ENCODE peak calls at places on chromosomes 1 and 21, in five cellular contexts. One of them, this sample, is unnamed.

GRCh38 chr1:21666572-21667320 is 2.4 kb downstream of the RAP1GAP start:
- DNase-seq in epithelial cell of prostate: no peak
- DNase-seq in EL: no peak
- DNase-seq in dermis blood vessel endothelial cell: no peak
- DNase-seq in stimulated activated CD8-positive, alpha-beta memory T cell treated with anti-CD3 and anti-CD28 coated beads, Interleukin-15, amount 100 ng/mL, for 4 hours: no peak
- DNase-seq in this sample: no peak

GRCh38 chr1:201732351-201732750 is 96.6 kb upstream of the IPO9 start:
- DNase-seq in dermis blood vessel endothelial cell: no peak
- DNase-seq in EL: peak
- DNase-seq in epithelial cell of prostate: no peak
- DNase-seq in stimulated activated CD8-positive, alpha-beta memory T cell treated with anti-CD3 and anti-CD28 coated beads, Interleukin-15, amount 100 ng/mL, for 4 hours: no peak
- DNase-seq in this sample: no peak

GRCh38 chr1:34164510-34165381 is at the start of gene CSMD2:
- DNase-seq in dermis blood vessel endothelial cell: peak
- DNase-seq in stimulated activated CD8-positive, alpha-beta memory T cell treated with anti-CD3 and anti-CD28 coated beads, Interleukin-15, amount 100 ng/mL, for 4 hours: no peak
- DNase-seq in epithelial cell of prostate: no peak
- DNase-seq in EL: peak
- DNase-seq in this sample: no peak

GRCh38 chr1:18653375-18653774 is 22.7 kb downstream of the PAX7 start:
- DNase-seq in dermis blood vessel endothelial cell: no peak
- DNase-seq in EL: no peak
- DNase-seq in epithelial cell of prostate: no peak
- DNase-seq in stimulated activated CD8-positive, alpha-beta memory T cell treated with anti-CD3 and anti-CD28 coated beads, Interleukin-15, amount 100 ng/mL, for 4 hours: no peak
- DNase-seq in this sample: no peak

GRCh38 chr1:28594661-28595411 is 2.8 kb downstream of the RAB42 start:
- DNase-seq in dermis blood vessel endothelial cell: peak
- DNase-seq in EL: peak
- DNase-seq in epithelial cell of prostate: peak
- DNase-seq in stimulated activated CD8-positive, alpha-beta memory T cell treated with anti-CD3 and anti-CD28 coated beads, Interleukin-15, amount 100 ng/mL, for 4 hours: no peak
- DNase-seq in this sample: no peak

GRCh38 chr1:53061859-53062714 is at the start of gene PODN:
- DNase-seq in stimulated activated CD8-positive, alpha-beta memory T cell treated with anti-CD3 and anti-CD28 coated beads, Interleukin-15, amount 100 ng/mL, for 4 hours: no peak
- DNase-seq in EL: peak
- DNase-seq in epithelial cell of prostate: no peak
- DNase-seq in dermis blood vessel endothelial cell: peak
- DNase-seq in this sample: no peak

GRCh38 chr1:183033205-183033604 is 10.0 kb downstream of the LAMC1 start:
- DNase-seq in dermis blood vessel endothelial cell: no peak
- DNase-seq in EL: no peak
- DNase-seq in stimulated activated CD8-positive, alpha-beta memory T cell treated with anti-CD3 and anti-CD28 coated beads, Interleukin-15, amount 100 ng/mL, for 4 hours: no peak
- DNase-seq in epithelial cell of prostate: no peak
- DNase-seq in this sample: no peak

GRCh38 chr1:14924012-14924452 is 229.5 kb upstream of the TMEM51 start:
- DNase-seq in epithelial cell of prostate: no peak
- DNase-seq in EL: peak
- DNase-seq in dermis blood vessel endothelial cell: peak
- DNase-seq in stimulated activated CD8-positive, alpha-beta memory T cell treated with anti-CD3 and anti-CD28 coated beads, Interleukin-15, amount 100 ng/mL, for 4 hours: no peak
- DNase-seq in this sample: no peak

GRCh38 chr1:46606255-46606965 is 2.3 kb upstream of the MKNK1 start:
- DNase-seq in dermis blood vessel endothelial cell: no peak
- DNase-seq in stimulated activated CD8-positive, alpha-beta memory T cell treated with anti-CD3 and anti-CD28 coated beads, Interleukin-15, amount 100 ng/mL, for 4 hours: no peak
- DNase-seq in EL: no peak
- DNase-seq in epithelial cell of prostate: no peak
- DNase-seq in this sample: no peak

GRCh38 chr21:31665397-31665796 is 5.9 kb downstream of the SOD1 start:
- DNase-seq in stimulated activated CD8-positive, alpha-beta memory T cell treated with anti-CD3 and anti-CD28 coated beads, Interleukin-15, amount 100 ng/mL, for 4 hours: no peak
- DNase-seq in dermis blood vessel endothelial cell: peak
- DNase-seq in EL: peak
- DNase-seq in epithelial cell of prostate: no peak
- DNase-seq in this sample: no peak

GRCh38 chr1:228105996-228106799 is 2.9 kb downstream of the MRPL55 start:
- DNase-seq in epithelial cell of prostate: no peak
- DNase-seq in dermis blood vessel endothelial cell: no peak
- DNase-seq in stimulated activated CD8-positive, alpha-beta memory T cell treated with anti-CD3 and anti-CD28 coated beads, Interleukin-15, amount 100 ng/mL, for 4 hours: no peak
- DNase-seq in EL: no peak
- DNase-seq in this sample: no peak

GRCh38 chr1:52502789-52503188 is 50.1 kb downstream of the TUT4 start:
- DNase-seq in EL: no peak
- DNase-seq in epithelial cell of prostate: no peak
- DNase-seq in dermis blood vessel endothelial cell: peak
- DNase-seq in stimulated activated CD8-positive, alpha-beta memory T cell treated with anti-CD3 and anti-CD28 coated beads, Interleukin-15, amount 100 ng/mL, for 4 hours: no peak
- DNase-seq in this sample: no peak

GRCh38 chr1:10387611-10388386 is 11.1 kb upstream of the PGD start:
- DNase-seq in epithelial cell of prostate: no peak
- DNase-seq in stimulated activated CD8-positive, alpha-beta memory T cell treated with anti-CD3 and anti-CD28 coated beads, Interleukin-15, amount 100 ng/mL, for 4 hours: no peak
- DNase-seq in EL: peak
- DNase-seq in dermis blood vessel endothelial cell: peak
- DNase-seq in this sample: peak

GRCh38 chr1:204709021-204709420 is 23.5 kb upstream of the LRRN2 start:
- DNase-seq in EL: no peak
- DNase-seq in stimulated activated CD8-positive, alpha-beta memory T cell treated with anti-CD3 and anti-CD28 coated beads, Interleukin-15, amount 100 ng/mL, for 4 hours: no peak
- DNase-seq in dermis blood vessel endothelial cell: no peak
- DNase-seq in epithelial cell of prostate: no peak
- DNase-seq in this sample: no peak

GRCh38 chr1:145720878-145721671 is 1.8 kb downstream of the CD160 start:
- DNase-seq in dermis blood vessel endothelial cell: peak
- DNase-seq in stimulated activated CD8-positive, alpha-beta memory T cell treated with anti-CD3 and anti-CD28 coated beads, Interleukin-15, amount 100 ng/mL, for 4 hours: peak
- DNase-seq in EL: peak
- DNase-seq in epithelial cell of prostate: no peak
- DNase-seq in this sample: no peak

GRCh38 chr1:175690298-175690697 is 53.1 kb downstream of the TNR start:
- DNase-seq in stimulated activated CD8-positive, alpha-beta memory T cell treated with anti-CD3 and anti-CD28 coated beads, Interleukin-15, amount 100 ng/mL, for 4 hours: no peak
- DNase-seq in EL: no peak
- DNase-seq in epithelial cell of prostate: no peak
- DNase-seq in dermis blood vessel endothelial cell: no peak
- DNase-seq in this sample: no peak

GRCh38 chr1:27097484-27097917 is 57.4 kb downstream of the SLC9A1 start:
- DNase-seq in EL: peak
- DNase-seq in dermis blood vessel endothelial cell: peak
- DNase-seq in stimulated activated CD8-positive, alpha-beta memory T cell treated with anti-CD3 and anti-CD28 coated beads, Interleukin-15, amount 100 ng/mL, for 4 hours: peak
- DNase-seq in epithelial cell of prostate: no peak
- DNase-seq in this sample: peak

GRCh38 chr1:21607549-21608529 is 61.3 kb downstream of the RAP1GAP start:
- DNase-seq in dermis blood vessel endothelial cell: peak
- DNase-seq in EL: peak
- DNase-seq in epithelial cell of prostate: no peak
- DNase-seq in stimulated activated CD8-positive, alpha-beta memory T cell treated with anti-CD3 and anti-CD28 coated beads, Interleukin-15, amount 100 ng/mL, for 4 hours: no peak
- DNase-seq in this sample: no peak

GRCh38 chr21:43575466-43575841 is 83.8 kb downstream of the HSF2BP start:
- DNase-seq in stimulated activated CD8-positive, alpha-beta memory T cell treated with anti-CD3 and anti-CD28 coated beads, Interleukin-15, amount 100 ng/mL, for 4 hours: no peak
- DNase-seq in dermis blood vessel endothelial cell: no peak
- DNase-seq in EL: no peak
- DNase-seq in epithelial cell of prostate: no peak
- DNase-seq in this sample: no peak

GRCh38 chr1:160521554-160521953 is 1.5 kb downstream of the SLAMF6 start:
- DNase-seq in stimulated activated CD8-positive, alpha-beta memory T cell treated with anti-CD3 and anti-CD28 coated beads, Interleukin-15, amount 100 ng/mL, for 4 hours: no peak
- DNase-seq in dermis blood vessel endothelial cell: no peak
- DNase-seq in EL: no peak
- DNase-seq in epithelial cell of prostate: no peak
- DNase-seq in this sample: no peak

GRCh38 chr1:206809504-206810084 is 37.3 kb upstream of the IL10 start:
- DNase-seq in epithelial cell of prostate: no peak
- DNase-seq in stimulated activated CD8-positive, alpha-beta memory T cell treated with anti-CD3 and anti-CD28 coated beads, Interleukin-15, amount 100 ng/mL, for 4 hours: no peak
- DNase-seq in EL: peak
- DNase-seq in dermis blood vessel endothelial cell: peak
- DNase-seq in this sample: no peak

GRCh38 chr1:114551400-114551799 is 30.0 kb downstream of the BCAS2 start:
- DNase-seq in stimulated activated CD8-positive, alpha-beta memory T cell treated with anti-CD3 and anti-CD28 coated beads, Interleukin-15, amount 100 ng/mL, for 4 hours: no peak
- DNase-seq in EL: no peak
- DNase-seq in dermis blood vessel endothelial cell: no peak
- DNase-seq in epithelial cell of prostate: no peak
- DNase-seq in this sample: no peak

GRCh38 chr1:246569248-246570238 is 3.3 kb downstream of the CNST start:
- DNase-seq in dermis blood vessel endothelial cell: peak
- DNase-seq in epithelial cell of prostate: peak
- DNase-seq in EL: peak
- DNase-seq in stimulated activated CD8-positive, alpha-beta memory T cell treated with anti-CD3 and anti-CD28 coated beads, Interleukin-15, amount 100 ng/mL, for 4 hours: no peak
- DNase-seq in this sample: no peak

GRCh38 chr1:201023517-201023902 is at the start of gene KIF21B:
- DNase-seq in dermis blood vessel endothelial cell: peak
- DNase-seq in EL: peak
- DNase-seq in epithelial cell of prostate: no peak
- DNase-seq in stimulated activated CD8-positive, alpha-beta memory T cell treated with anti-CD3 and anti-CD28 coated beads, Interleukin-15, amount 100 ng/mL, for 4 hours: peak
- DNase-seq in this sample: peak

GRCh38 chr1:20728371-20729154 is 3.9 kb downstream of the SH2D5 start:
- DNase-seq in epithelial cell of prostate: no peak
- DNase-seq in dermis blood vessel endothelial cell: no peak
- DNase-seq in EL: no peak
- DNase-seq in stimulated activated CD8-positive, alpha-beta memory T cell treated with anti-CD3 and anti-CD28 coated beads, Interleukin-15, amount 100 ng/mL, for 4 hours: no peak
- DNase-seq in this sample: no peak

GRCh38 chr1:230160957-230161771 is 94.1 kb downstream of the GALNT2 start:
- DNase-seq in dermis blood vessel endothelial cell: peak
- DNase-seq in EL: peak
- DNase-seq in epithelial cell of prostate: no peak
- DNase-seq in stimulated activated CD8-positive, alpha-beta memory T cell treated with anti-CD3 and anti-CD28 coated beads, Interleukin-15, amount 100 ng/mL, for 4 hours: no peak
- DNase-seq in this sample: no peak

GRCh38 chr1:6260433-6260934 is 414 bp downstream of the GPR153 start:
- DNase-seq in dermis blood vessel endothelial cell: peak
- DNase-seq in stimulated activated CD8-positive, alpha-beta memory T cell treated with anti-CD3 and anti-CD28 coated beads, Interleukin-15, amount 100 ng/mL, for 4 hours: no peak
- DNase-seq in epithelial cell of prostate: no peak
- DNase-seq in EL: peak
- DNase-seq in this sample: no peak

GRCh38 chr1:16075337-16076002 is 2.0 kb upstream of the FAM131C start:
- DNase-seq in EL: peak
- DNase-seq in epithelial cell of prostate: no peak
- DNase-seq in stimulated activated CD8-positive, alpha-beta memory T cell treated with anti-CD3 and anti-CD28 coated beads, Interleukin-15, amount 100 ng/mL, for 4 hours: no peak
- DNase-seq in dermis blood vessel endothelial cell: no peak
- DNase-seq in this sample: no peak

GRCh38 chr1:9293512-9294439 is 1.1 kb downstream of the SPSB1 start:
- DNase-seq in EL: peak
- DNase-seq in epithelial cell of prostate: no peak
- DNase-seq in dermis blood vessel endothelial cell: peak
- DNase-seq in stimulated activated CD8-positive, alpha-beta memory T cell treated with anti-CD3 and anti-CD28 coated beads, Interleukin-15, amount 100 ng/mL, for 4 hours: no peak
- DNase-seq in this sample: no peak

This sample was measured in DMS 273 treated with DMSO at 0.1 percent for 48 hours.